ENCODE peak calls at places on chromosomes 7 and 10, in nine cellular contexts. S is effector memory CD4-positive, alpha-beta T cell; V is kidney; H is PC-9; G is testis; F is CD8-positive, alpha-beta memory T cell; R is heart right ventricle; K is transverse colon; D is CD8-positive, alpha-beta T cell. C is an unnamed sample. For H3K4me1, the result is how much of the 10 kb centered on the place peaks cover.

GRCh38 chr10:314871-315270 is 179.6 kb downstream of the ZMYND11 start:
- DNase-seq in S (no peak), V (no peak), H (no peak), G (no peak), F (no peak), R (no peak), K (no peak), D (no peak), C (no peak)

GRCh38 chr7:63008366-63008765 is 990.3 kb upstream of the ZNF722 start:
- DNase-seq in S (no peak), V (no peak), H (no peak), G (no peak), F (no peak), R (no peak), K (no peak), D (no peak), C (peak)

GRCh38 chr10:56722912-56723311 is 361.9 kb upstream of the ZWINT start:
- DNase-seq in S (no peak), V (no peak), H (no peak), G (no peak), F (no peak), R (no peak), K (no peak), D (no peak), C (no peak)

GRCh38 chr10:15433850-15434537 is 62.9 kb upstream of the FAM171A1 start:
- DNase-seq in S (peak), V (no peak), H (no peak), G (peak), F (no peak), R (peak), K (no peak), D (peak), C (peak)

GRCh38 chr7:88789480-88790064 is 6.0 kb downstream of the TEX47 start:
- DNase-seq in S (no peak), V (no peak), H (no peak), G (no peak), F (no peak), R (no peak), K (no peak), D (no peak), C (peak)

GRCh38 chr7:77320161-77320560 is 96.0 kb downstream of the GSAP start:
- DNase-seq in S (no peak), V (no peak), H (no peak), G (no peak), F (no peak), R (no peak), K (no peak), D (no peak), C (no peak)

GRCh38 chr10:131113892-131114291 is 197.6 kb downstream of the TCERG1L start:
- DNase-seq in S (no peak), V (no peak), H (no peak), G (no peak), F (no peak), R (no peak), K (no peak), D (no peak), C (no peak)

GRCh38 chr10:58326967-58327381 is 7.8 kb upstream of the UBE2D1 start:
- DNase-seq in S (no peak), V (peak), H (no peak), G (peak), F (no peak), R (peak), K (no peak), D (no peak), C (peak)

GRCh38 chr10:71431945-71432905 is 35.5 kb downstream of the CDH23 start:
- DNase-seq in S (no peak), V (peak), H (no peak), G (peak), F (no peak), R (no peak), K (no peak), D (no peak), C (no peak)

GRCh38 chr7:83366629-83367028 is 203.9 kb upstream of the PCLO start:
- DNase-seq in S (no peak), V (no peak), H (no peak), G (no peak), F (no peak), R (no peak), K (no peak), D (no peak), C (peak)

GRCh38 chr10:87642988-87643387 is 16.7 kb upstream of the PAPSS2 start:
- DNase-seq in S (no peak), V (no peak), H (no peak), G (no peak), F (no peak), R (no peak), K (no peak), D (no peak), C (peak)

GRCh38 chr7:84159435-84159834 is 35.2 kb downstream of the SEMA3A start:
- DNase-seq in S (no peak), V (no peak), H (no peak), G (no peak), F (no peak), R (no peak), K (no peak), D (no peak), C (no peak)

GRCh38 chr7:75992083-75992755 is 2.2 kb downstream of the TMEM120A start:
- DNase-seq in S (no peak), V (no peak), H (no peak), G (peak), F (no peak), R (no peak), K (no peak), D (no peak), C (no peak)

GRCh38 chr10:122113161-122113944 is 124.4 kb downstream of the TACC2 start:
- DNase-seq in S (no peak), V (peak), H (peak), G (peak), F (no peak), R (peak), K (peak), D (no peak), C (peak)

GRCh38 chr10:114538544-114538906 is 119.5 kb downstream of the ABLIM1 start:
- DNase-seq in S (peak), V (no peak), H (peak), G (no peak), F (no peak), R (no peak), K (peak), D (peak), C (no peak)

GRCh38 chr7:45446195-45446944 is 127.8 kb upstream of the ADCY1 start:
- DNase-seq in S (no peak), V (no peak), H (no peak), G (no peak), F (no peak), R (no peak), K (no peak), D (no peak), C (no peak)

GRCh38 chr10:62618576-62619408 is 185.7 kb upstream of the ADO start:
- DNase-seq in S (no peak), V (no peak), H (no peak), G (no peak), F (no peak), R (no peak), K (peak), D (no peak), C (peak)

GRCh38 chr7:5525271-5526189 is 101.9 kb upstream of the TNRC18 start:
- DNase-seq in S (no peak), V (no peak), H (peak), G (no peak), F (no peak), R (no peak), K (peak), D (peak), C (peak)

GRCh38 chr10:100345570-100346330 is 1.3 kb upstream of the SCD start:
- DNase-seq in S (no peak), V (no peak), H (peak), G (peak), F (no peak), R (no peak), K (no peak), D (no peak), C (peak)

GRCh38 chr10:121653608-121654007 is 55.4 kb upstream of the FGFR2 start:
- DNase-seq in S (no peak), V (no peak), H (no peak), G (no peak), F (no peak), R (no peak), K (no peak), D (no peak), C (no peak)

GRCh38 chr7:38335490-38336135 is 62.2 kb upstream of the TARP start:
- DNase-seq in S (peak), V (peak), H (peak), G (peak), F (peak), R (peak), K (peak), D (peak), C (peak)

GRCh38 chr7:135333946-135334345 is 100.3 kb downstream of the STRA8 start:
- DNase-seq in S (no peak), V (no peak), H (no peak), G (no peak), F (no peak), R (no peak), K (no peak), D (no peak), C (no peak)

GRCh38 chr7:46059308-46060020 is 138.4 kb upstream of the IGFBP3 start:
- DNase-seq in S (no peak), V (peak), H (no peak), G (peak), F (no peak), R (peak), K (no peak), D (no peak), C (no peak)

GRCh38 chr7:155652156-155653124 is 8.0 kb downstream of the RBM33 start:
- DNase-seq in S (no peak), V (no peak), H (no peak), G (no peak), F (no peak), R (no peak), K (no peak), D (no peak), C (peak)

GRCh38 chr7:149670288-149670687 is 103.1 kb downstream of the ZNF467 start:
- DNase-seq in S (no peak), V (no peak), H (no peak), G (peak), F (no peak), R (peak), K (peak), D (no peak), C (peak)

GRCh38 chr7:492714-493065 is 27.0 kb downstream of the PDGFA start:
- DNase-seq in S (no peak), V (peak), H (no peak), G (no peak), F (no peak), R (no peak), K (no peak), D (no peak), C (no peak)

GRCh38 chr10:114259825-114260224 is 20.8 kb downstream of the VWA2 start:
- DNase-seq in S (no peak), V (no peak), H (no peak), G (no peak), F (no peak), R (peak), K (no peak), D (no peak), C (peak)

GRCh38 chr7:39125849-39126248 is 148.1 kb downstream of the POU6F2 start:
- DNase-seq in S (no peak), V (no peak), H (no peak), G (no peak), F (no peak), R (no peak), K (no peak), D (no peak), C (no peak)

GRCh38 chr7:123502216-123502615 is 32.2 kb downstream of the IQUB start:
- DNase-seq in S (no peak), V (no peak), H (no peak), G (no peak), F (no peak), R (no peak), K (no peak), D (no peak), C (no peak)

GRCh38 chr7:40330408-40330807 is 195.6 kb downstream of the SUGCT start:
- DNase-seq in S (no peak), V (no peak), H (no peak), G (no peak), F (no peak), R (no peak), K (no peak), D (no peak), C (no peak)

GRCh38 chr10:105291571-105291970 is 650.5 kb downstream of the SORCS3 start:
- DNase-seq in S (no peak), V (no peak), H (no peak), G (no peak), F (no peak), R (no peak), K (no peak), D (no peak), C (no peak)

GRCh38 chr10:35876248-35876647 is 234.2 kb upstream of the FZD8 start:
- DNase-seq in S (no peak), V (no peak), H (no peak), G (no peak), F (no peak), R (no peak), K (no peak), D (no peak), C (peak)

GRCh38 chr10:126459878-126460481 is 71.7 kb upstream of the ADAM12 start:
- DNase-seq in S (no peak), V (no peak), H (peak), G (no peak), F (no peak), R (no peak), K (no peak), D (no peak), C (peak)

DNA sequence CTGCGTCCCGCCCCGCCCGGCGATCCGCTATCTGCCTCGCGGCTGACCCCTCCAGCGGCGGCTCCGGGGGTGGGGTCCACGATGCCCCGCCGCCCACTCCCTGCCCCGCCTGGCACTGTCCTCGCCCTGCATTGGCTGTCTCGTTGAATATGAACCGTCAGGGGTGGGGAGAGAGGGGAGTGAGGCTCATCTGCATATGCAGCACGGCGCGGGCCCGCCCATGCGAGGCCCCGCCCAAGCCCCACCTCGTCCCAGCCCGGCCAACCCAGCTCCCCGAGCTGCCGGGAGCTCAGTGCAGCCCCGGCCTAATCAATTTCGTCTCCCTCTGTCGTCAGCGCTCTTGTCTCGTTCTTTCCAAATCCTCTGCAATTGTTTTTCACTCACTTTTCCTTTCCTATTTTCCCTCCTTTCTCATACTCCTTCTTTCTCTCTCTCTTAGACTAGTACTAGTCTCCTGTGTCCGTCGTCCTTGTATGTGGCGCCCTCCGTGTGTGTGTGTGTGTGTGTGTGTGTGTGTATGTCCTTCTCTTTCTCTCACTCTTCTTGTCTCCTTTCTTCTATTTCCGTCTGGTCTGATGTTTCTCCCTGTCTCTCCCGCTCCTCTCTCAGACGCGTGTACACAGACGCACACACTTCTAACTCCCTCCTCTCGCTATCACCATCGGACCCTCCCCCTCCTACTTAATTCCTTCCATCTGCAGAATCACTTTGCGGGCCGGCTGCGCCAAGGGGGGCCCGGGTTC is 455 bp upstream of the ZCCHC24 start:
- DNase-seq in S (peak), V (peak), H (peak), G (peak), F (peak), R (peak), K (peak), D (peak), C (peak)
- H3K4me1 ChIP-seq in S (under half), V (under half), H (under half), G (under half), F (under half), R (under half), K (under half), D (under half), C (under half)

GRCh38 chr7:140238778-140239652 is 62.2 kb upstream of the KDM7A start:
- DNase-seq in S (no peak), V (peak), H (no peak), G (no peak), F (no peak), R (no peak), K (peak), D (no peak), C (no peak)

GRCh38 chr7:140237390-140237789 is 60.6 kb upstream of the KDM7A start:
- DNase-seq in S (no peak), V (no peak), H (no peak), G (no peak), F (no peak), R (no peak), K (no peak), D (no peak), C (no peak)

GRCh38 chr7:140235114-140235513 is 58.3 kb upstream of the KDM7A start:
- DNase-seq in S (no peak), V (no peak), H (no peak), G (no peak), F (no peak), R (no peak), K (no peak), D (no peak), C (no peak)

GRCh38 chr7:140239653-140239935 is 62.8 kb upstream of the KDM7A start:
- DNase-seq in S (no peak), V (no peak), H (no peak), G (no peak), F (no peak), R (no peak), K (peak), D (no peak), C (no peak)

DNA sequence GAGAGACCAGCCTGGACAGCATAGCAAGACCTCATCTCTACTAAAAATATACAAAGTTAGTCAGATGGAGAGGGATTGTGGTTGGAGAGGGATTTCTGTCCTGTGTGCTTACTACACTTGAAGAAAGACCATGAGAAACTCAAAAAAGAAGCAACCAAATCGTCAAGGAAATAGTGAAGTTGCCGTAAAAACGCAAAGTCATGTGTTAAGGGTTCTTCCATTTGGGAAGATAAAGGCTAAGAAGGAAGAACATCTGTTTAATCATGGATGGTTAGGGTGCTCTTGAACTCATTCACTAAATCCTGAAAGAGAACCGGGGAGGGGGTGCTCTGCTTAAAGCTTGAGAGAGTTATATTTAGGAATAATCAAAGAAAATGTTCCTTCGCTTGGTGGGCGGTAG is 59.8 kb upstream of the KDM7A start:
- DNase-seq in S (no peak), V (no peak), H (no peak), G (no peak), F (no peak), R (no peak), K (no peak), D (no peak), C (no peak)
- H3K4me1 ChIP-seq in S (under half), V (under half), H (under half), G (under half), F (under half), R (under half), K (under half), D (under half), C (under half)

GRCh38 chr7:66296555-66296954 is 91.4 kb downstream of the TPST1 start:
- DNase-seq in S (no peak), V (no peak), H (no peak), G (no peak), F (no peak), R (no peak), K (no peak), D (no peak), C (peak)
- H3K4me1 ChIP-seq in S (under half), V (under half), H (under half), G (under half), F (under half), R (under half), K (under half), D (under half), C (under half)

DNA sequence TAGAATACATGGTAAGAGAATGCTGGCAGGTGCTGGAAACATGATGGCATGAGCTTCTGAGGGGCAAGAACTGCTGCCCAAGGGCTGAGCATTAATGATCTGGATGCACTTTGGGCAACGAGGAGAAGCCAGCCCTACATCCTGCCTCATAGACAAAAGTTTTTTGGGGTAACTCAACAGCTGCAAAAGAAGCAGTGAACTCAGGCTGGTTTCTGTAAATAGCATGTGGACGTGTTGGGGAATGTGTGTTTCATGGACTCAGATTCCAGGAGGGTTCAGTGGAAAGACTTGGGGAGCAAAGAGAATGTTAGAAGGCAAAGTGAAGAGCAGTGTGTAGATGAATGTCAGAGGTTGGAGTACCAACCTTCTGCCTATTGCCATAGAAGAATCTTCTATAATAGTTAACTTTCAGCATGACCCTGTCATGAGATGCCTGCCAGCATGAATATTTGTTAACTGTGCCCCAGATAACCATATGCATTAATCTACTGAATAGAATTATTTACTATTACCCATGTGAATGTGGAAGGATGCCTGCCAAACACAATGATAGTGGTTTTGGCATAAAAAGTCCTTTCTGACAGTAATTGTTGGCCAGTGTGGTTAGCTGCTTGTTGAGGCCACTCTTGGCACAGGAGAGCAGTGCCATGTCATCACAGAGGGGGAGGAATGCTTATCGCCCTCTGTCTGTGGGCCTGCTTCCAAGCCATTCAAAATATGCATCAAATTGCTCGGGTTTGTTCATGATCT is 165.6 kb downstream of the WNT2 start:
- DNase-seq in S (no peak), V (no peak), H (peak), G (peak), F (no peak), R (peak), K (no peak), D (no peak), C (peak)
- H3K4me1 ChIP-seq in S (under half), V (under half), H (under half), G (under half), F (under half), R (under half), K (under half), D (under half), C (under half)

GRCh38 chr7:74292757-74293576 is 3.8 kb downstream of the CLIP2 start:
- DNase-seq in S (no peak), V (no peak), H (no peak), G (no peak), F (no peak), R (no peak), K (peak), D (no peak), C (no peak)
- H3K4me1 ChIP-seq in S (under half), V (under half), H (under half), G (under half), F (under half), R (under half), K (under half), D (under half), C (under half)